ENCODE peak calls at places on chromosomes 13 and 19, in six cellular contexts. One of them, this sample, is unnamed.

GRCh38 chr13:80237646-80238045 is 103.3 kb downstream of the SPRY2 start:
- DNase-seq in heart right ventricle: no peak
- DNase-seq in MCF 10A: no peak
- DNase-seq in K562: no peak
- DNase-seq in tibial artery: no peak
- DNase-seq in choroid plexus epithelial cell: peak
- DNase-seq in this sample: no peak

GRCh38 chr13:37656247-37656940 is 57.8 kb upstream of the POSTN start:
- DNase-seq in heart right ventricle: no peak
- DNase-seq in MCF 10A: peak
- DNase-seq in K562: no peak
- DNase-seq in tibial artery: peak
- DNase-seq in choroid plexus epithelial cell: peak
- DNase-seq in this sample: no peak

GRCh38 chr13:74444877-74445479 is 310.8 kb upstream of the KLF12 start:
- DNase-seq in heart right ventricle: no peak
- DNase-seq in MCF 10A: peak
- DNase-seq in K562: no peak
- DNase-seq in tibial artery: no peak
- DNase-seq in choroid plexus epithelial cell: peak
- DNase-seq in this sample: no peak

GRCh38 chr13:51241720-51242119 is 19.5 kb downstream of the FAM124A start:
- DNase-seq in heart right ventricle: no peak
- DNase-seq in MCF 10A: peak
- DNase-seq in K562: no peak
- DNase-seq in tibial artery: no peak
- DNase-seq in choroid plexus epithelial cell: peak
- DNase-seq in this sample: no peak

GRCh38 chr13:29292045-29292444 is 303.4 kb downstream of the SLC7A1 start:
- DNase-seq in heart right ventricle: no peak
- DNase-seq in MCF 10A: no peak
- DNase-seq in K562: no peak
- DNase-seq in tibial artery: no peak
- DNase-seq in choroid plexus epithelial cell: no peak
- DNase-seq in this sample: no peak

GRCh38 chr13:40386586-40386985 is 279.9 kb downstream of the FOXO1 start:
- DNase-seq in heart right ventricle: no peak
- DNase-seq in MCF 10A: peak
- DNase-seq in K562: no peak
- DNase-seq in tibial artery: no peak
- DNase-seq in choroid plexus epithelial cell: no peak
- DNase-seq in this sample: no peak

GRCh38 chr19:8641908-8642547 is 11.6 kb downstream of the NFILZ start:
- DNase-seq in heart right ventricle: no peak
- DNase-seq in MCF 10A: peak
- DNase-seq in K562: peak
- DNase-seq in tibial artery: no peak
- DNase-seq in choroid plexus epithelial cell: peak
- DNase-seq in this sample: no peak

GRCh38 chr13:98004107-98004506 is 50.6 kb downstream of the IPO5 start:
- DNase-seq in heart right ventricle: no peak
- DNase-seq in MCF 10A: no peak
- DNase-seq in K562: no peak
- DNase-seq in tibial artery: no peak
- DNase-seq in choroid plexus epithelial cell: peak
- DNase-seq in this sample: no peak

GRCh38 chr19:46025825-46026224 is 3.0 kb upstream of the PGLYRP1 start:
- DNase-seq in heart right ventricle: no peak
- DNase-seq in MCF 10A: no peak
- DNase-seq in K562: no peak
- DNase-seq in tibial artery: no peak
- DNase-seq in choroid plexus epithelial cell: no peak
- DNase-seq in this sample: no peak

GRCh38 chr19:6459356-6460098 is at the start of gene SLC25A23:
- DNase-seq in heart right ventricle: peak
- DNase-seq in MCF 10A: peak
- DNase-seq in K562: peak
- DNase-seq in tibial artery: peak
- DNase-seq in choroid plexus epithelial cell: peak
- DNase-seq in this sample: peak

GRCh38 chr19:7973883-7974282 is 30.4 kb upstream of the TIMM44 start:
- DNase-seq in heart right ventricle: peak
- DNase-seq in MCF 10A: no peak
- DNase-seq in K562: no peak
- DNase-seq in tibial artery: no peak
- DNase-seq in choroid plexus epithelial cell: no peak
- DNase-seq in this sample: no peak

GRCh38 chr13:51397262-51397933 is 55.4 kb downstream of the INTS6 start:
- DNase-seq in heart right ventricle: no peak
- DNase-seq in MCF 10A: peak
- DNase-seq in K562: no peak
- DNase-seq in tibial artery: peak
- DNase-seq in choroid plexus epithelial cell: peak
- DNase-seq in this sample: no peak

GRCh38 chr19:45809643-45810159 is 5.4 kb downstream of the RSPH6A start:
- DNase-seq in heart right ventricle: no peak
- DNase-seq in MCF 10A: peak
- DNase-seq in K562: peak
- DNase-seq in tibial artery: no peak
- DNase-seq in choroid plexus epithelial cell: peak
- DNase-seq in this sample: no peak

GRCh38 chr13:76764429-76764828 is 121.8 kb downstream of the KCTD12 start:
- DNase-seq in heart right ventricle: peak
- DNase-seq in MCF 10A: peak
- DNase-seq in K562: no peak
- DNase-seq in tibial artery: peak
- DNase-seq in choroid plexus epithelial cell: peak
- DNase-seq in this sample: no peak

GRCh38 chr19:8451885-8452284 is 7.1 kb downstream of the HNRNPM start:
- DNase-seq in heart right ventricle: no peak
- DNase-seq in MCF 10A: peak
- DNase-seq in K562: no peak
- DNase-seq in tibial artery: no peak
- DNase-seq in choroid plexus epithelial cell: peak
- DNase-seq in this sample: no peak

GRCh38 chr19:16334421-16334820 is 9.8 kb downstream of the KLF2 start:
- DNase-seq in heart right ventricle: no peak
- DNase-seq in MCF 10A: no peak
- DNase-seq in K562: no peak
- DNase-seq in tibial artery: no peak
- DNase-seq in choroid plexus epithelial cell: no peak
- DNase-seq in this sample: no peak

GRCh38 chr13:88675997-88676396 is 1004.8 kb downstream of the SLITRK5 start:
- DNase-seq in heart right ventricle: no peak
- DNase-seq in MCF 10A: no peak
- DNase-seq in K562: no peak
- DNase-seq in tibial artery: no peak
- DNase-seq in choroid plexus epithelial cell: no peak
- DNase-seq in this sample: no peak

GRCh38 chr13:95552539-95553270 is at the start of gene CLDN10:
- DNase-seq in heart right ventricle: no peak
- DNase-seq in MCF 10A: no peak
- DNase-seq in K562: peak
- DNase-seq in tibial artery: no peak
- DNase-seq in choroid plexus epithelial cell: no peak
- DNase-seq in this sample: peak

GRCh38 chr13:87677334-87678234 is 6.4 kb downstream of the SLITRK5 start:
- DNase-seq in heart right ventricle: no peak
- DNase-seq in MCF 10A: no peak
- DNase-seq in K562: no peak
- DNase-seq in tibial artery: no peak
- DNase-seq in choroid plexus epithelial cell: no peak
- DNase-seq in this sample: no peak

GRCh38 chr19:38850976-38851621 is 1.3 kb upstream of the HNRNPL start:
- DNase-seq in heart right ventricle: peak
- DNase-seq in MCF 10A: no peak
- DNase-seq in K562: no peak
- DNase-seq in tibial artery: no peak
- DNase-seq in choroid plexus epithelial cell: peak
- DNase-seq in this sample: no peak

GRCh38 chr13:110017379-110017778 is 231.0 kb upstream of the IRS2 start:
- DNase-seq in heart right ventricle: no peak
- DNase-seq in MCF 10A: peak
- DNase-seq in K562: no peak
- DNase-seq in tibial artery: no peak
- DNase-seq in choroid plexus epithelial cell: peak
- DNase-seq in this sample: no peak

GRCh38 chr19:39325778-39326680 is 5.4 kb upstream of the LRFN1 start:
- DNase-seq in heart right ventricle: no peak
- DNase-seq in MCF 10A: peak
- DNase-seq in K562: peak
- DNase-seq in tibial artery: no peak
- DNase-seq in choroid plexus epithelial cell: no peak
- DNase-seq in this sample: no peak

GRCh38 chr13:45941261-45941660 is 89.7 kb upstream of the SIAH3 start:
- DNase-seq in heart right ventricle: no peak
- DNase-seq in MCF 10A: no peak
- DNase-seq in K562: no peak
- DNase-seq in tibial artery: no peak
- DNase-seq in choroid plexus epithelial cell: peak
- DNase-seq in this sample: no peak

GRCh38 chr13:37956536-37956935 is 87.0 kb upstream of the TRPC4 start:
- DNase-seq in heart right ventricle: no peak
- DNase-seq in MCF 10A: peak
- DNase-seq in K562: no peak
- DNase-seq in tibial artery: no peak
- DNase-seq in choroid plexus epithelial cell: no peak
- DNase-seq in this sample: no peak

GRCh38 chr19:35773020-35773809 is 2.1 kb upstream of the ARHGAP33 start:
- DNase-seq in heart right ventricle: no peak
- DNase-seq in MCF 10A: peak
- DNase-seq in K562: no peak
- DNase-seq in tibial artery: no peak
- DNase-seq in choroid plexus epithelial cell: peak
- DNase-seq in this sample: no peak

GRCh38 chr13:72808917-72809500 is 27.1 kb downstream of the PIBF1 start:
- DNase-seq in heart right ventricle: no peak
- DNase-seq in MCF 10A: peak
- DNase-seq in K562: peak
- DNase-seq in tibial artery: no peak
- DNase-seq in choroid plexus epithelial cell: peak
- DNase-seq in this sample: no peak
- TF ChIP-seq CTCF in heart right ventricle: peak
- TF ChIP-seq CTCF in MCF 10A: peak
- TF ChIP-seq CTCF in K562: peak
- TF ChIP-seq CTCF in tibial artery: no peak
- TF ChIP-seq CTCF in choroid plexus epithelial cell: no peak
- TF ChIP-seq CTCF in this sample: peak

DNA sequence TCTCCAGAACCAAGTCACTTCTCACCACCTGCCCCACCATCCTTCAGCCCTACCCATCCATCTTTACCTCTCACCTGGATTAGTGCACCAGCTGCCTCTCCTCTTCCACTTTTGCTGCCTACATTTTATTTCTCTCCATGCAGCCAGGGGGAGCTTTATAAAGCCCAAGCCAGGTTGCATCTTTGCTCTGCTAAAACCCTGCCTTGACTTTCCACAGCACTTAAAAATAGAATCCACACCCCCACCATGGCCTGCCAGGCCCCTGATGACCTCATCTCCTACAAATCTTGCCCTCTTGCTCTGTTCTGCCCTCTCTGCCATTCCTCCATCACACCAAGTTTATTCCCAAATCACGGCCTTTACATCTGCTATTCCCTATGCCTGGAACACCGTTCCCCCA is 1.8 kb downstream of the HOOK2 start:
- DNase-seq in heart right ventricle: peak
- DNase-seq in MCF 10A: peak
- DNase-seq in K562: no peak
- DNase-seq in tibial artery: no peak
- DNase-seq in choroid plexus epithelial cell: peak
- DNase-seq in this sample: no peak
- TF ChIP-seq CTCF in heart right ventricle: no peak
- TF ChIP-seq CTCF in MCF 10A: peak
- TF ChIP-seq CTCF in K562: peak
- TF ChIP-seq CTCF in tibial artery: no peak
- TF ChIP-seq CTCF in choroid plexus epithelial cell: peak
- TF ChIP-seq CTCF in this sample: no peak

DNA sequence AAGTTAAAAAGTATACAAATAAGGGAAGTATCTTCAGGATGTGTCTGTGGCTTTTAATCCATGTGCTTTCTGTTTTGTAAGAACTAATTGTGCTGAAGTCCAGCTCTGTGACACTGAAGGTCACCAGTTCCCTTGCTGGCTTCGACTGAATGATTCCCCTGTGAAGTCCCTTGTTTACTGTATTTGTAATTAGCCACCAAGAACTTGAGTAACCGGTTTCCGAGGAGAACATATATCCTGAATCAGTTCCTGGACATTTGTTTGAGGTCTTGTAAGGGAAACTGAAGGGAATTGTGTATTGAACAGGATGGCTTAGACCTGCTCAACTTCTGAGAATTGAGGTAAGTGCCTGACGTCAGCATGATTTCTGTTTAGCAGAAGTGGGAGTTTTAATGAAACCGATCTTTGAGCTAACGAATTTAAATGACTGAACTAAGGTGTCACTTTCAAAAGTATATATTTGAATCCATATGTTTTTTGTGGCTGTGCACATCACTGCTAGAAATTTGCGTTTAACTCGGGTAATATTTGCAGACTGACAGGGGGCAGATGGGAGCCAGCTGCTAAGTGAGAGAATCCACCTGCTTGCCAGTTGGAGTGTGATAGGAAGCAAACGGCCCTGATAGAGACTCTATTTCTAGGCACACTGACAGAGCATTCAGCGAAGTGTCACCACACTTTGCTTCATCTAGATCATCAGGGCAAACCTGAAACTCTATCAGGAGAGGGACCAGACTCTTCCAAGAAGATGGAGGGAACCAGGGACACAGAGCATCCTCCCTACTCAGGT is 530.0 kb downstream of the RFC3 start:
- DNase-seq in heart right ventricle: no peak
- DNase-seq in MCF 10A: no peak
- DNase-seq in K562: no peak
- DNase-seq in tibial artery: no peak
- DNase-seq in choroid plexus epithelial cell: peak
- DNase-seq in this sample: no peak
- TF ChIP-seq CTCF in heart right ventricle: no peak
- TF ChIP-seq CTCF in MCF 10A: no peak
- TF ChIP-seq CTCF in K562: no peak
- TF ChIP-seq CTCF in tibial artery: no peak
- TF ChIP-seq CTCF in choroid plexus epithelial cell: no peak
- TF ChIP-seq CTCF in this sample: no peak

GRCh38 chr13:102091231-102091630 is 310.6 kb downstream of the FGF14 start:
- DNase-seq in heart right ventricle: no peak
- DNase-seq in MCF 10A: peak
- DNase-seq in K562: no peak
- DNase-seq in tibial artery: no peak
- DNase-seq in choroid plexus epithelial cell: peak
- DNase-seq in this sample: no peak
- TF ChIP-seq CTCF in heart right ventricle: peak
- TF ChIP-seq CTCF in MCF 10A: no peak
- TF ChIP-seq CTCF in K562: no peak
- TF ChIP-seq CTCF in tibial artery: no peak
- TF ChIP-seq CTCF in choroid plexus epithelial cell: peak
- TF ChIP-seq CTCF in this sample: peak

DNA sequence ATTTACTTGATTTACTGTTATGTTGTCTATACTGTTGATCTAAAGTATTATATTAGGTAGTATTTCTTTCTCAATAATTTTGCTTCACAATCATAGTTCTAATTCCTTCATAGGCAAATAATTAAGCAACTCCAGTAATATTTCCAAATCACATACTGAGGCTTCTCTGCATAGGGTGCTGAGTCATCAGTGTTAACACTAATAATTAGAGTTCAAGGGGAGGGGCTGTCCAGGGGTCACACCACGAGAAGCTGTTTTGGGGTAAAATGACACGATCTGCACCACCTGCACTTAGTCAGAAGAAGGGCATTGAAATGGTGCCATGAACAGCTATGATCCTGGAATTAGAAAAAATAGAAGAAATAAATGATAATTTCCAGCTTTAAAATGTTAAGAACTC is 1230.9 kb upstream of the SLC10A2 start:
- DNase-seq in heart right ventricle: no peak
- DNase-seq in MCF 10A: no peak
- DNase-seq in K562: no peak
- DNase-seq in tibial artery: no peak
- DNase-seq in choroid plexus epithelial cell: peak
- DNase-seq in this sample: no peak
- TF ChIP-seq CTCF in heart right ventricle: no peak
- TF ChIP-seq CTCF in MCF 10A: no peak
- TF ChIP-seq CTCF in K562: no peak
- TF ChIP-seq CTCF in tibial artery: no peak
- TF ChIP-seq CTCF in choroid plexus epithelial cell: no peak
- TF ChIP-seq CTCF in this sample: no peak